ENCODE peak calls at places on chromosomes 7 and 10, in eight cellular contexts. N is NB4; R is activated CD8-positive, alpha-beta T cell treated with anti-CD3 and anti-CD28 coated beads for 36 hours; T is HL-60; P is fibroblast of mammary gland; I is SK-N-SH; D is fibroblast of lung; G is activated B cell treated with CpG ODN at 0.5 μM for 24 hours. S is an unnamed sample.

GRCh38 chr10:30433286-30433778 is 652 bp upstream of the MAP3K8 start:
- DNase-seq in G (no peak), I (peak; percentile 78), D (peak; percentile 81), P (peak; percentile 68), T (peak; percentile 59), N (peak; percentile 70), R (peak; percentile 72), S (peak; percentile 58)

GRCh38 chr10:79385804-79386531 is 38.7 kb downstream of the PPIF start:
- DNase-seq in T (no peak), G (peak; percentile 12), P (no peak), N (peak; percentile 31), D (no peak), R (no peak), I (peak; percentile 54), S (peak; percentile 34)

GRCh38 chr10:75647675-75648074 is 216.3 kb downstream of the LRMDA start:
- DNase-seq in I (no peak), G (no peak), T (no peak), D (no peak), P (no peak), N (peak; percentile 12), R (no peak), S (no peak)

GRCh38 chr7:134444198-134444960 is 14.5 kb downstream of the AKR1B1 start:
- DNase-seq in T (peak; percentile 17), D (no peak), G (no peak), N (no peak), R (no peak), I (no peak), P (no peak), S (no peak)

GRCh38 chr7:101125989-101126650 is 784 bp upstream of the SERPINE1 start:
- DNase-seq in G (no peak), D (no peak), I (no peak), R (peak; percentile 33), T (no peak), P (peak; percentile 85), N (peak; percentile 67), S (no peak)

GRCh38 chr10:73156054-73156453 is 11.8 kb downstream of the ECD start:
- DNase-seq in N (no peak), R (no peak), G (no peak), T (no peak), P (no peak), D (no peak), I (no peak), S (no peak)

GRCh38 chr7:5591547-5591899 is 167.9 kb upstream of the TNRC18 start:
- DNase-seq in G (no peak), I (peak; percentile 70), N (no peak), T (no peak), R (no peak), P (no peak), D (peak; percentile 62), S (no peak)

GRCh38 chr7:44084695-44085094 is 2.4 kb upstream of the POLM start:
- DNase-seq in I (no peak), N (no peak), R (no peak), P (no peak), D (no peak), G (no peak), T (no peak), S (no peak)

GRCh38 chr7:23471090-23471859 is 984 bp upstream of the IGF2BP3 start:
- DNase-seq in T (peak; percentile 92), N (peak; percentile 98), D (peak; percentile 83), I (peak; percentile 93), R (peak; percentile 48), G (peak; percentile 53), P (no peak), S (no peak)

GRCh38 chr7:84181628-84182027 is 13.0 kb downstream of the SEMA3A start:
- DNase-seq in R (no peak), T (no peak), I (no peak), D (no peak), P (no peak), G (no peak), N (no peak), S (no peak)

GRCh38 chr7:13982940-13983677 is 6.4 kb downstream of the ETV1 start:
- DNase-seq in D (peak; percentile 43), I (no peak), P (peak; percentile 18), T (no peak), G (no peak), N (no peak), R (no peak), S (no peak)

GRCh38 chr7:133040178-133040577 is 41.7 kb downstream of the CHCHD3 start:
- DNase-seq in P (no peak), G (no peak), I (no peak), D (no peak), R (no peak), N (no peak), T (no peak), S (no peak)

GRCh38 chr7:7795203-7795602 is 76.8 kb upstream of the RPA3 start:
- DNase-seq in R (no peak), G (no peak), I (no peak), T (no peak), D (no peak), P (no peak), N (no peak), S (no peak)

GRCh38 chr10:86225098-86225782 is 141.4 kb downstream of the GRID1 start:
- DNase-seq in I (no peak), N (peak; percentile 84), T (peak; percentile 52), P (peak; percentile 73), D (no peak), G (no peak), R (no peak), S (no peak)

GRCh38 chr7:21884496-21884895 is 61.2 kb downstream of the CDCA7L start:
- DNase-seq in P (no peak), D (no peak), I (no peak), T (no peak), G (no peak), R (no peak), N (no peak), S (no peak)
- TF ChIP-seq CTCF in P (no peak), D (no peak), I (no peak), T (no peak), G (no peak), R (no peak), N (no peak), S (no peak)

GRCh38 chr10:13997650-13998049 is 333.1 kb downstream of the FRMD4A start:
- DNase-seq in N (no peak), R (no peak), T (no peak), D (no peak), G (no peak), P (no peak), I (no peak), S (no peak)

GRCh38 chr10:13993634-13994033 is 337.1 kb downstream of the FRMD4A start:
- DNase-seq in P (no peak), D (no peak), N (no peak), G (no peak), I (no peak), R (no peak), T (no peak), S (no peak)

GRCh38 chr10:13993169-13993568 is 337.6 kb downstream of the FRMD4A start:
- DNase-seq in R (no peak), N (no peak), T (no peak), D (peak; percentile 88), P (peak; percentile 89), G (no peak), I (no peak), S (no peak)

GRCh38 chr10:13998090-13998838 is 332.5 kb downstream of the FRMD4A start:
- DNase-seq in I (no peak), T (no peak), D (no peak), G (no peak), P (no peak), R (no peak), N (no peak), S (no peak)

GRCh38 chr10:13994932-13995331 is 335.8 kb downstream of the FRMD4A start:
- DNase-seq in P (no peak), D (no peak), T (no peak), I (no peak), N (peak; percentile 2), R (no peak), G (no peak), S (no peak)
- TF ChIP-seq CTCF in P (no peak), D (no peak), T (no peak), I (no peak), N (no peak), R (no peak), G (no peak), S (no peak)

GRCh38 chr7:73647725-73648592 is 19.7 kb upstream of the VPS37D start:
- DNase-seq in I (peak; percentile 87), N (peak; percentile 41), R (peak; percentile 62), G (no peak), D (no peak), P (no peak), T (no peak), S (no peak)
- TF ChIP-seq CTCF in I (peak; percentile 25), N (no peak), R (no peak), G (no peak), D (no peak), P (no peak), T (no peak), S (no peak)

GRCh38 chr10:53839437-53840039 is 961.5 kb downstream of the PCDH15 start:
- DNase-seq in I (peak; percentile 9), N (peak; percentile 28), G (no peak), D (peak; percentile 69), T (no peak), P (peak; percentile 37), R (no peak), S (no peak)
- TF ChIP-seq CTCF in I (peak; percentile 66), N (no peak), G (no peak), D (peak; percentile 39), T (no peak), P (peak; percentile 36), R (no peak), S (no peak)

GRCh38 chr10:37268266-37268665 is 142.9 kb downstream of the ANKRD30A start:
- DNase-seq in I (no peak), R (no peak), G (no peak), N (no peak), D (no peak), P (no peak), T (no peak), S (no peak)

DNA sequence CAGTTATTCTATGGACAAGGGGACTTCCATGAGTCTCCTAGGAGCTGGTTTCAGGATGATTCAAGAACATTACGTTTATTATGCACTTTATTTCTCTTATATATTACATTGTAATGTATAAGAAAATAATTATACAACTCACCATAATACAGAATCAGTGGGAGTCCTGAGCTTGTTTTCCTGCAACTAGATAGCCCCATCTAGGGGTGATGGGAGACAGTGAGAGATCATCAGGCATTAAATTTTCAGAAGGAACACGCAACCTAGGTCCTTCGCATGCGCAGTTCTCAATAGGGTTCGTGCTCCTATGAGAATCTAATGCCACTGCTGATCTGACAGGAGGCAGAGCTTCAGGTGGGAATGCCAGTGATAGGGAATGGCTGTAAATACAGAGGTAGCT is 137.9 kb downstream of the ANKRD30A start:
- DNase-seq in P (no peak), T (no peak), N (peak; percentile 64), G (no peak), I (no peak), D (no peak), R (no peak), S (no peak)
- TF ChIP-seq CTCF in P (no peak), T (no peak), N (peak; percentile 73), G (no peak), I (peak; percentile 46), D (no peak), R (no peak), S (no peak)

GRCh38 chr10:60549686-60550085 is 160.0 kb upstream of the ANK3 start:
- DNase-seq in G (no peak), N (peak; percentile 23), P (peak; percentile 27), T (no peak), D (peak; percentile 27), I (no peak), R (no peak), S (no peak)
- TF ChIP-seq CTCF in G (no peak), N (no peak), P (peak; percentile 32), T (no peak), D (peak; percentile 36), I (peak; percentile 51), R (peak; percentile 47), S (no peak)

S was measured in CD14-positive monocyte.